ENCODE peak calls at places on chromosomes 4 and X, in six cellular contexts. D is A549, N is neuronal stem cell, J is PC-9, I is IMR-90, H is GM12878. Y is an unnamed sample.

GRCh38 chr4:11418610-11419009 is 10.1 kb downstream of the HS3ST1 start:
- DNase-seq in D (no peak), J (no peak), N (no peak), I (peak), H (no peak), Y (no peak)

GRCh38 chr4:2075987-2076907 is 17.1 kb downstream of the NAT8L start:
- DNase-seq in I (no peak), J (no peak), N (no peak), D (no peak), H (no peak), Y (no peak)

GRCh38 chr4:76956961-76957738 is 7.6 kb downstream of the SEPTIN11 start:
- DNase-seq in D (no peak), N (no peak), I (no peak), J (no peak), H (no peak), Y (no peak)

GRCh38 chr4:155529197-155529596 is 137.5 kb upstream of the GUCY1A1 start:
- DNase-seq in H (no peak), J (no peak), D (no peak), N (no peak), I (no peak), Y (no peak)

GRCh38 chr4:151644625-151645024 is 116.2 kb downstream of the GATB start:
- DNase-seq in J (no peak), I (no peak), H (no peak), D (no peak), N (peak), Y (no peak)

GRCh38 chrX:139126493-139126892 is 404.0 kb upstream of the F9 start:
- DNase-seq in D (no peak), I (no peak), J (no peak), H (no peak), N (peak), Y (no peak)

GRCh38 chrX:98607739-98608138 is 1724.0 kb downstream of the RPA4 start:
- DNase-seq in N (no peak), I (no peak), D (no peak), J (no peak), H (no peak), Y (no peak)

GRCh38 chr4:8681391-8681790 is 88.8 kb downstream of the CPZ start:
- DNase-seq in J (no peak), H (no peak), N (no peak), I (no peak), D (no peak), Y (no peak)

GRCh38 chrX:9171841-9172240 is 137.9 kb upstream of the FAM9B start:
- DNase-seq in I (peak), J (no peak), D (no peak), N (no peak), H (no peak), Y (no peak)

GRCh38 chr4:53804719-53805118 is 213.4 kb upstream of the LNX1 start:
- DNase-seq in H (peak), I (no peak), J (no peak), D (no peak), N (no peak), Y (no peak)

GRCh38 chrX:110758781-110759180 is 36.8 kb downstream of the CHRDL1 start:
- DNase-seq in J (no peak), D (no peak), I (no peak), H (no peak), N (no peak), Y (no peak)

GRCh38 chr4:114694770-114695169 is 96.2 kb downstream of the UGT8 start:
- DNase-seq in I (peak), J (no peak), H (peak), D (no peak), N (peak), Y (no peak)

GRCh38 chr4:153514001-153514526 is 47.9 kb downstream of the TMEM131L start:
- DNase-seq in N (no peak), D (no peak), H (no peak), J (no peak), I (peak), Y (no peak)

GRCh38 chrX:82649645-82650044 is 858.4 kb upstream of the POU3F4 start:
- DNase-seq in N (no peak), H (no peak), J (no peak), I (no peak), D (no peak), Y (no peak)

GRCh38 chrX:43560247-43560946 is 95.7 kb upstream of the MAOA start:
- DNase-seq in H (no peak), N (no peak), I (no peak), D (no peak), J (no peak), Y (no peak)

GRCh38 chr4:173499568-173500535 is 30.2 kb downstream of the HAND2 start:
- DNase-seq in H (no peak), J (no peak), D (no peak), I (no peak), N (no peak), Y (no peak)

GRCh38 chr4:98480535-98480934 is 177.9 kb downstream of the TSPAN5 start:
- DNase-seq in H (no peak), I (no peak), N (no peak), D (no peak), J (no peak), Y (no peak)

GRCh38 chr4:98481167-98481566 is 177.2 kb downstream of the TSPAN5 start:
- DNase-seq in J (no peak), N (no peak), D (no peak), I (no peak), H (no peak), Y (no peak)

GRCh38 chr4:98484031-98484430 is 174.4 kb downstream of the TSPAN5 start:
- DNase-seq in J (no peak), N (no peak), I (no peak), D (no peak), H (no peak), Y (no peak)

GRCh38 chr4:98482503-98482846 is 175.9 kb downstream of the TSPAN5 start:
- DNase-seq in I (no peak), N (no peak), J (no peak), H (no peak), D (no peak), Y (no peak)

GRCh38 chr4:98482847-98483806 is 175.3 kb downstream of the TSPAN5 start:
- DNase-seq in H (peak), I (peak), D (peak), J (peak), N (no peak), Y (peak)
- H3K4me2 ChIP-seq in H (peak), I (no peak), D (peak), J (peak), N (no peak), Y (peak)

GRCh38 chrX:13008189-13008533 is 33.3 kb downstream of the TMSB4X start:
- DNase-seq in N (no peak), H (no peak), J (no peak), D (no peak), I (peak), Y (no peak)

GRCh38 chrX:13007519-13008188 is 32.7 kb downstream of the TMSB4X start:
- DNase-seq in D (no peak), N (no peak), I (peak), H (no peak), J (peak), Y (no peak)

GRCh38 chrX:13009844-13010243 is 34.6 kb downstream of the FAM9C start:
- DNase-seq in I (peak), J (no peak), N (no peak), D (no peak), H (no peak), Y (no peak)

GRCh38 chrX:13009256-13009655 is 34.3 kb downstream of the TMSB4X start:
- DNase-seq in H (no peak), N (no peak), J (peak), I (no peak), D (no peak), Y (no peak)

DNA sequence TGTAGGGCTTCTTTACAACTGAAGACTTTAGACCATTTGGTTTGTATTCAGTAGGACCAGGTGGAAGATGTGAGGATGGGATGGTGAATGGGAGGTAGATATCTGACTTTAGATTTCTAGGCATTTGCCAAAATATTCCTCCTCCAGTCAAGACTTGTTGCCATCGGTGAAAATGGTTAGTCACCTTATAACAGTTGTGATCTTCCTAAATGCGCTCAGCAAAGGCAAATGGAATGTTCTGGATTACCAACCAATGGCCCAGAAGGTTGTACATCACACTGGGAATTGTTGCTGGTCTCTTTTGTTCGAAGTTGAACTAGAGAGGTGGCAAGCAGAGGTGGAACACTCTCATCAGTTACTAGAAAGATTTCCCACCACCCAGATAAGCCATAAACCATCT is 33.9 kb downstream of the TMSB4X start:
- DNase-seq in I (no peak), D (no peak), N (no peak), J (no peak), H (no peak), Y (no peak)
- H3K4me2 ChIP-seq in I (no peak), D (peak), N (no peak), J (peak), H (peak), Y (no peak)

GRCh38 chr4:129378346-129378745 is 282.4 kb downstream of the C4orf33 start:
- DNase-seq in I (no peak), H (no peak), N (no peak), J (no peak), D (no peak), Y (no peak)
- H3K4me2 ChIP-seq in I (no peak), H (no peak), N (no peak), J (no peak), D (no peak), Y (no peak)

DNA sequence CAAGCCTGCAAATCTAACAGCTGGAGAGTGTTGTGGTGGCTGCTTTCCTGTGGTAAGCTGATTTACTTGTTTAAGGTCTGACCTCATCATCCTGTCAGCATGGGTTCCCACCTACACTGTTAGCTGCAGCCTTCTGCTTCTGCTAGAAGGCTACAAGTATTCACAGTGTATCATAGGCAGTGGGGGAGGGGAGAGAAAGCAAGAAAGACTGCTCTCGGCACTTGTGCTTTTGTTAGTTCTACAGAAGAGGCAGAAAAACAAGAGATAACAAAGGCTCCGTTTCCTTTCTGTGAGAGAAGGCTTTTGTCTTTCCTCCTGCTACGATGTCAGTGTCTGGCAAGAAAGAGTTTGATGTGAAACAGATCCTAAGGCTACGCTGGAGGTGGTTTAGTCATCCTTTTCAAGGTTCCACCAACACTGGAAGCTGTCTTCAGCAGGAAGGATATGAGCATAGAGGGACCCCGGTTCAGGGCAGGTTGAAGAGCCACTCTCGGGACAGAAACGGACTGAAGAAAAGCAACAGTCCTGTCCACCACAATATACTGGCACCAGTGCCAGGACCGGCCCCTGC is at the start of gene KLHL4:
- DNase-seq in I (peak), H (no peak), D (no peak), J (no peak), N (peak), Y (peak)
- H3K4me2 ChIP-seq in I (peak), H (no peak), D (peak), J (peak), N (peak), Y (no peak)

GRCh38 chr4:6767341-6767724 is 15.2 kb upstream of the KIAA0232 start:
- DNase-seq in H (no peak), J (peak), I (peak), N (no peak), D (no peak), Y (peak)
- H3K4me2 ChIP-seq in H (no peak), J (peak), I (no peak), N (no peak), D (no peak), Y (peak)

GRCh38 chrX:27399146-27399456 is 64.0 kb downstream of the PPP4R3C start:
- DNase-seq in D (no peak), N (no peak), J (no peak), I (no peak), H (no peak), Y (no peak)
- H3K4me2 ChIP-seq in D (no peak), N (no peak), J (no peak), I (no peak), H (no peak), Y (no peak)

DNA sequence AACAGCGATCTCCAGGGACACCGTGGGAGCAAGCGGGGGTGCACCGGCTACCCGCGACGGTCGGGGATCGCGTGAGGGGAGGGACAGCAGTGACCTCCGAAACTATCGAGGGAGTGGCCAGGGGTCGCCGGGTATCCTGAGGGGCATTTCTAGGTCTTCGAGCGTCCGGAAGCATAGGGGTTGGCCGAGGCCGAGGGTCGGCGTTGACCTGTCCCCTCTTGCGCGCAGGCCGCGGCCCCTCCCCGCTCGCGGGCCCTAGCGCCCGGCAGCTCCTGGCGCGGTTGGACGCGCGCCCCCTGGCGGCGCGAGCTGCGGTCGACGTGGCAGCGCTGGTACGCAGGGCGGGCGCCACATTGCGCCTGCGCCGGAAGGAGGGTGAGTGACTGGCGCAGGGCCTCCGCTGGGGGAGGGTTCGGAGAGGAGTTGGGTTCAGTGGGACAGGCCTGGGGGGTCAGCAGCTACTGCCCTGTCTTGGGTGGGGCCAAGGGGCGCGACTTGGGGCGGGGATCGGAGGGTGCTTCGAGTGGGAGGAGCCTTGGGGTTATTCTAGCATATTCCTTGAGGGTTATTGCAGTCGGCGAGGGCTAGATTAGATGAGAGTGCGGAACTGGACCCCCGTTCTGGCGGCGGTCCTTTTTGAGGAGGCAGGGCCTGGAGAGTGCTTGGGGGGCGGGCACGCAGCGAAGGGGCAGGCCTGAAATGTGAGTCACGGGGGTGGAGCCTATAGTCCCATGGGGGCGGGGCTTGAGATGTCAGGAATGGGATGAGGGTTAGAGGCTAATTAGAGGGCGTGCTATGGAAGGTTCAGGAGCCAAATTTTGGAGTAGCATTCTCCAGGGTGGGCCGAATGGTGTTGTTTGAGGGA is 1.2 kb downstream of the MAGIX start:
- DNase-seq in J (peak), I (peak), H (peak), D (peak), N (peak), Y (no peak)
- H3K4me2 ChIP-seq in J (peak), I (peak), H (peak), D (peak), N (peak), Y (peak)

GRCh38 chrX:7262551-7262950 is 114.6 kb upstream of the PUDP start:
- DNase-seq in D (no peak), N (no peak), H (no peak), I (no peak), J (no peak), Y (no peak)

GRCh38 chrX:7264399-7264798 is 116.4 kb upstream of the PUDP start:
- DNase-seq in N (no peak), H (peak), J (no peak), D (no peak), I (no peak), Y (no peak)

GRCh38 chrX:7263330-7263729 is 115.4 kb upstream of the PUDP start:
- DNase-seq in J (no peak), D (no peak), H (no peak), I (no peak), N (no peak), Y (no peak)

GRCh38 chrX:7261672-7262332 is 113.8 kb upstream of the PUDP start:
- DNase-seq in J (no peak), N (no peak), H (peak), D (no peak), I (no peak), Y (no peak)

GRCh38 chrX:7263961-7264360 is 116.0 kb upstream of the PUDP start:
- DNase-seq in J (peak), D (no peak), I (no peak), N (no peak), H (no peak), Y (no peak)
- H3K4me2 ChIP-seq in J (no peak), D (no peak), I (no peak), N (no peak), H (no peak), Y (no peak)

DNA sequence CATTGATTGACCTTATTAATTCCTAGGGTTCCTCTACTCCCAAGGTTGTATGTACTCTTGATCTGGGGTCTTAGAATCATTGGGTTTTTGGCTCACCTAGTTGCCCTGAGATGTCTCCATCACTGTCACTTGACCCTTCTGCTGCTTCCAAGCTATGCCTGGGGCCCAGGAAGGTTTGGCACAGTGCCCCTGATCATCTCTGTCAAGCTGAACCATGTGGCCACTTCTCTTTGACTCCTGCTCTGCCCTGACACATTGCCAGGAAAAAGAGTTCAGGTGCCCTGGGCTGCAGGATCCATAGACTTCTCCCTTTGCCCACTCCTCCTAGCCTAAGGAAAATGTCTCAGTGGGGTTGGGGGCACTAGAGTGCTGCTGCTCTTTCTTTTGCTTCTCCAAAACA is 3.9 kb upstream of the CHST7 start:
- DNase-seq in D (no peak), N (no peak), J (no peak), I (no peak), H (no peak), Y (no peak)
- H3K4me2 ChIP-seq in D (no peak), N (no peak), J (no peak), I (no peak), H (no peak), Y (no peak)

Y was measured in keratinocyte.